ENCODE peak calls at places on chromosome 7, in four cellular contexts. One of them, this sample, is unnamed.

GRCh38 chr7:94059747-94060146 is 55.6 kb upstream of the BET1 start:
- DNase-seq in neuronal stem cell: no peak
- DNase-seq in IMR-90: peak
- DNase-seq in trophoblast cell: peak
- DNase-seq in this sample: peak

GRCh38 chr7:18337425-18337824 is 158.1 kb upstream of the HDAC9 start:
- DNase-seq in neuronal stem cell: no peak
- DNase-seq in IMR-90: no peak
- DNase-seq in trophoblast cell: no peak
- DNase-seq in this sample: no peak

GRCh38 chr7:90973146-90973545 is 291.1 kb upstream of the FZD1 start:
- DNase-seq in neuronal stem cell: no peak
- DNase-seq in IMR-90: peak
- DNase-seq in trophoblast cell: no peak
- DNase-seq in this sample: peak

GRCh38 chr7:134789967-134790685 is 10.7 kb downstream of the CALD1 start:
- DNase-seq in neuronal stem cell: no peak
- DNase-seq in IMR-90: peak
- DNase-seq in trophoblast cell: no peak
- DNase-seq in this sample: peak

GRCh38 chr7:46775020-46775419 is 806.9 kb downstream of the TNS3 start:
- DNase-seq in neuronal stem cell: no peak
- DNase-seq in IMR-90: no peak
- DNase-seq in trophoblast cell: no peak
- DNase-seq in this sample: no peak

GRCh38 chr7:148334959-148335577 is 255.5 kb upstream of the C7orf33 start:
- DNase-seq in neuronal stem cell: peak
- DNase-seq in IMR-90: no peak
- DNase-seq in trophoblast cell: no peak
- DNase-seq in this sample: peak

GRCh38 chr7:5692845-5693278 is 88.6 kb downstream of the RNF216 start:
- DNase-seq in neuronal stem cell: no peak
- DNase-seq in IMR-90: peak
- DNase-seq in trophoblast cell: peak
- DNase-seq in this sample: peak

GRCh38 chr7:7103343-7104313 is 78.7 kb upstream of the C1GALT1 start:
- DNase-seq in neuronal stem cell: no peak
- DNase-seq in IMR-90: peak
- DNase-seq in trophoblast cell: no peak
- DNase-seq in this sample: peak

GRCh38 chr7:151859948-151860685 is 16.8 kb downstream of the PRKAG2 start:
- DNase-seq in neuronal stem cell: no peak
- DNase-seq in IMR-90: no peak
- DNase-seq in trophoblast cell: no peak
- DNase-seq in this sample: no peak

GRCh38 chr7:115618676-115619075 is 411.9 kb downstream of the TFEC start:
- DNase-seq in neuronal stem cell: no peak
- DNase-seq in IMR-90: peak
- DNase-seq in trophoblast cell: no peak
- DNase-seq in this sample: peak

GRCh38 chr7:38731195-38731594 is 100.0 kb upstream of the AMPH start:
- DNase-seq in neuronal stem cell: no peak
- DNase-seq in IMR-90: peak
- DNase-seq in trophoblast cell: no peak
- DNase-seq in this sample: no peak

GRCh38 chr7:22569586-22570321 is 69.8 kb upstream of the STEAP1B start:
- DNase-seq in neuronal stem cell: no peak
- DNase-seq in IMR-90: peak
- DNase-seq in trophoblast cell: no peak
- DNase-seq in this sample: no peak

GRCh38 chr7:34162676-34163075 is 257.3 kb downstream of the BMPER start:
- DNase-seq in neuronal stem cell: no peak
- DNase-seq in IMR-90: no peak
- DNase-seq in trophoblast cell: no peak
- DNase-seq in this sample: no peak

GRCh38 chr7:75623390-75624133 is 115.2 kb downstream of the HIP1 start:
- DNase-seq in neuronal stem cell: no peak
- DNase-seq in IMR-90: peak
- DNase-seq in trophoblast cell: no peak
- DNase-seq in this sample: peak

GRCh38 chr7:154906736-154907355 is 96.1 kb downstream of the PAXIP1 start:
- DNase-seq in neuronal stem cell: no peak
- DNase-seq in IMR-90: no peak
- DNase-seq in trophoblast cell: no peak
- DNase-seq in this sample: no peak

GRCh38 chr7:130205084-130205947 is at the start of gene TMEM209:
- DNase-seq in neuronal stem cell: peak
- DNase-seq in IMR-90: peak
- DNase-seq in trophoblast cell: peak
- DNase-seq in this sample: peak
- H3K14ac ChIP-seq in neuronal stem cell: peak
- H3K14ac ChIP-seq in IMR-90: peak
- H3K14ac ChIP-seq in trophoblast cell: peak
- H3K14ac ChIP-seq in this sample: peak

DNA sequence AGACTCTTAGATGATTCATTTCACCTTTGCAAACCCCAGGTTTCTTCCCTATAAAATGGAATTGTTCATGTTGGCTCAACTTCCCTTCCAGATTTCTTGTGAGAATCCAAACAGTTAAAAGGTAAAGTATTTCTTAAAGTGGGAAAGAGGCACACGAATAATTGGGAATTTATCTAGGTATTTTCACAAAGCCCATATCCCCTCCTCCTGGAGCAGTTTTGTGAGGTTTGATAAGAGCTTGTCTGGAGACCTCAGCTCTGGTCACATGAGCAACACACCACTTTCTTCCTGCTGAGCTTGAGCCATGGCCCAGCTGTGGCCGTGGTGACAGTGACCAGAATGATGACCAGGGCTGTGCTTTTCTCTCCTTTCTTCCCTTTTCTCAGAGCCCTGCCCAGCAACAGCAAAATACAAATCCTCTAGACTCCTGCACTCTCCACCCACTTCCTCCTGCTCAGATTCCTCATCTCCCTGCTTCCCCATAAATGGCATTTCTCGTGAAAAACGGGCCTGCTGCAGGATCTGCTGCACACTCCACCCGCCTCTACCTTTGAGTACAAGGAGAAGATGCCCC is 87.7 kb downstream of the PIK3CG start:
- DNase-seq in neuronal stem cell: no peak
- DNase-seq in IMR-90: no peak
- DNase-seq in trophoblast cell: no peak
- DNase-seq in this sample: peak
- H3K14ac ChIP-seq in neuronal stem cell: no peak
- H3K14ac ChIP-seq in IMR-90: no peak
- H3K14ac ChIP-seq in trophoblast cell: no peak
- H3K14ac ChIP-seq in this sample: no peak

GRCh38 chr7:32495298-32496051 is at the start of gene AVL9:
- DNase-seq in neuronal stem cell: peak
- DNase-seq in IMR-90: peak
- DNase-seq in trophoblast cell: peak
- DNase-seq in this sample: peak
- H3K14ac ChIP-seq in neuronal stem cell: no peak
- H3K14ac ChIP-seq in IMR-90: peak
- H3K14ac ChIP-seq in trophoblast cell: peak
- H3K14ac ChIP-seq in this sample: peak

DNA sequence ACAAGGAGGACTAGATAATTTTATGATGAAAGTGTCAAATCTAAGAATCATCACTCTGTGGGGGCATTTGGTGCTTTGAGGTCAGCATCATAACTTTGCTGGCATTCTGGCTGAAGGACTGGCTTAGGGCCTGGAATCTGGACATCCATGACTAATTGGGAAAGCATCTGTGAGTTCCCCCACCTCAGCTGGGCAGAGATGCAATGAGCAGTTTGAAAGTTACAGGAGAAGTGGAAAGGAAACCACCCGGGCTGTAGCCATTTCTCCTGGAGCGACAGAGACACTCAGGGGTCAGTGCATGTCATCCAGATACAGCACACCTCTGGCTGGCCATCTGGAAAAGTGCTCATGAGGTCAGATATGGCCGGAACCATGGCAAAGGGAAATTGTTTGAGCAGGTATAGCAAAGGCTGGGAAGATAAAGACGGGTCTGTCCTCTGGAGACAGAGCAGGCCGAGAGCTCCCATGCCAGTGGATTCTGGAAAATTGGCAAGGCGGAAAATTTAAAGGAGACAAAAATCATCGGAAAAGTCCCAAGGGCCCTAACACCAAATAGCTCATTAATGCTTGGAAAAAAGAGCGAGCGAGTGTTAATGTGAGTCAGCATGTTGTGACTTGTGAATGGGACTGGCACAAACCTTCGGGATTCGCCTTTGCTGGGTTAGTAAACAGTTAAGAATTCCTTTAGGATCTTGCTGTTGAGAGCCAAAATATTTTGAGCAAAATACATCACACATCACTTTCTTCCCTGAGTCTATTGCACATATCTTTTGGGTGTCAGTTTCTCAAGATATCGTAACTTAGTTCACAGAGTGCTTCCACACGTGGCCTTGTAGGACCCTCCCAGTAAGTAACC is 188.4 kb upstream of the AGK start:
- DNase-seq in neuronal stem cell: no peak
- DNase-seq in IMR-90: peak
- DNase-seq in trophoblast cell: no peak
- DNase-seq in this sample: peak
- H3K14ac ChIP-seq in neuronal stem cell: no peak
- H3K14ac ChIP-seq in IMR-90: no peak
- H3K14ac ChIP-seq in trophoblast cell: peak
- H3K14ac ChIP-seq in this sample: no peak

GRCh38 chr7:30932562-30932961 is 20.9 kb downstream of the AQP1 start:
- DNase-seq in neuronal stem cell: no peak
- DNase-seq in IMR-90: no peak
- DNase-seq in trophoblast cell: no peak
- DNase-seq in this sample: no peak

GRCh38 chr7:30931927-30932540 is 20.4 kb downstream of the AQP1 start:
- DNase-seq in neuronal stem cell: no peak
- DNase-seq in IMR-90: no peak
- DNase-seq in trophoblast cell: peak
- DNase-seq in this sample: no peak

GRCh38 chr7:30934225-30934624 is 22.6 kb downstream of the AQP1 start:
- DNase-seq in neuronal stem cell: no peak
- DNase-seq in IMR-90: no peak
- DNase-seq in trophoblast cell: no peak
- DNase-seq in this sample: no peak

GRCh38 chr7:30934732-30935568 is 23.3 kb downstream of the AQP1 start:
- DNase-seq in neuronal stem cell: no peak
- DNase-seq in IMR-90: no peak
- DNase-seq in trophoblast cell: no peak
- DNase-seq in this sample: no peak

GRCh38 chr7:30933124-30933893 is 21.7 kb downstream of the AQP1 start:
- DNase-seq in neuronal stem cell: no peak
- DNase-seq in IMR-90: no peak
- DNase-seq in trophoblast cell: no peak
- DNase-seq in this sample: no peak
- H3K14ac ChIP-seq in neuronal stem cell: no peak
- H3K14ac ChIP-seq in IMR-90: no peak
- H3K14ac ChIP-seq in trophoblast cell: no peak
- H3K14ac ChIP-seq in this sample: no peak

DNA sequence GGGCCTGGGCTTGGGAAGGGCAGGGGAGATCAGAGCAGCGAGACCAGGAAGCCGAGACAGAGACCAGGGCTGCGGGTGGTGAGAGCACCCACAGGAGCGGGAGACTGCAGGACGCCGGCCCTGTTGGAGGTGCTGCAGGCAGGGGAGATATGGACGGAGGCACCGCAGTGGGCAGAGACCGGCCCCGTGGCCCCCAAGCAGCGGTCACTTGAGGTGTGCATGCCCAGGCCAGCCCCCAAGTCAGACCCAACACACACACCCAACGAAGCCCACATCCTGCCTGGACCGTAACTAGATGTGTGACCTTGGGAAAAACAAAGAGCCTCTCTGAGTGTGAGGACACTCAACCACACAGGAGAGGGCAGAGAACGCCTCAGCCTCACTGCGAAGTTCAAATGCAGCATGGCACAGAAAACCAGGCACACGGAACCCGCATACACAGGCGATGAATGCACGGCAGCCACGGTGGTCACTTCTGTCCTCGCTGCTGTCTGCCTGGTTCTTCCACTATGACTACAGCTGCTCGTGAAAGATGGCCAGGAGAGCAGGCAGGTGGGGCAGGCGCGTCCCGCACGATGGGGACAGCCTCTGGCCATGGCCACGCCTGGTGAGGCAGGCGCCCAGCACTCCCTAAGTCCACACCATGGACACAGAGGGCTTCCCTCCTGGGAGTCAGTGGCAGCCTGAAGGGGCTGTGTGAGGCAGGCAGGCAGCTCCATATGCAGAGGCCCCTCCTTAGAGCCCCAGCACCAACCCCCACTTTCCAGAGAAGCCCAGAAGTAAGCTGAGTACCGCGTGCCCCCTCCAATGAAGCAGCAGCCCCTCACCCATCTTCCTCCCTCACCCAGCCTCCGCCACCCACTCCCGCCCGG is 214.6 kb downstream of the MAD1L1 start:
- DNase-seq in neuronal stem cell: no peak
- DNase-seq in IMR-90: no peak
- DNase-seq in trophoblast cell: no peak
- DNase-seq in this sample: no peak
- H3K14ac ChIP-seq in neuronal stem cell: no peak
- H3K14ac ChIP-seq in IMR-90: peak
- H3K14ac ChIP-seq in trophoblast cell: no peak
- H3K14ac ChIP-seq in this sample: no peak

GRCh38 chr7:133252506-133252857 is 396 bp upstream of the EXOC4 start:
- DNase-seq in neuronal stem cell: no peak
- DNase-seq in IMR-90: no peak
- DNase-seq in trophoblast cell: no peak
- DNase-seq in this sample: no peak

GRCh38 chr7:133248901-133249300 is 4.0 kb upstream of the EXOC4 start:
- DNase-seq in neuronal stem cell: no peak
- DNase-seq in IMR-90: no peak
- DNase-seq in trophoblast cell: no peak
- DNase-seq in this sample: no peak

GRCh38 chr7:133255461-133255860 is 2.6 kb downstream of the EXOC4 start:
- DNase-seq in neuronal stem cell: no peak
- DNase-seq in IMR-90: peak
- DNase-seq in trophoblast cell: no peak
- DNase-seq in this sample: no peak

GRCh38 chr7:133253522-133253882 is 624 bp downstream of the EXOC4 start:
- DNase-seq in neuronal stem cell: peak
- DNase-seq in IMR-90: peak
- DNase-seq in trophoblast cell: no peak
- DNase-seq in this sample: peak

DNA sequence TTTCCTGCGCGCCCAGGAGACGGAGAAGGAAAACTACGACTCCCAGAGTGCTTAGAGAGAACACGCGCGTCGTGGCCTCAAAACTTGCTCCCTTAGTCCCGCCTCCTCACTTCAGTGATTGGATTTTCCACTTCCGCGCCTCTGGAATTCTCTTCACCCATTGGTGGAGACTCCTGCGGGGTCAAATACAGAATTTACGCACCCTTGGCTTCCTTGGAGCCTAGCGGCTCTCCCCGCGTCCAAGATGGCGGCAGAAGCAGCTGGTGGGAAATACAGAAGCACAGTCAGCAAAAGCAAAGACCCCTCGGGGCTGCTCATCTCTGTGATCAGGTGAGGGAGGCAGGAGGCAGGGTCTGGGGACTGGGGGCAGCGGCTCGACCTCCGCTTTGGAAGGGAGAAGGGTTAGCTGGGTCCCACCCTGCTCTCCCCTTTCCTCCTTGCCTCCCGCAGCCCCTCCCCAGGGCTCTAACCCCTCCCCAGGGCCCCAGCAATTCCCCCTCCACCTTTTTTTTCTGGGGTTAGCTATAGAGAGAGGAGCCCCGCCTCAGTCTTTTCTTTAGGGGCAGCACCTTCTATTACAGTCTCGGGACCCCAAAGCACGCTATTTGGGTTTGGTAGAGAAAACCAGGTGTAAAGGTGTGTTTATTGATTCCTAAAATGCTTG is at the start of gene EXOC4:
- DNase-seq in neuronal stem cell: peak
- DNase-seq in IMR-90: peak
- DNase-seq in trophoblast cell: peak
- DNase-seq in this sample: peak
- H3K14ac ChIP-seq in neuronal stem cell: peak
- H3K14ac ChIP-seq in IMR-90: peak
- H3K14ac ChIP-seq in trophoblast cell: peak
- H3K14ac ChIP-seq in this sample: peak